ENCODE peak calls at places on chromosome 21, in ten cellular contexts. C, T, L, M, V, W, J, G, P and A are unnamed samples.

GRCh38 chr21:27201197-27201596 is 234.3 kb upstream of the ADAMTS5 start:
- DNase-seq in C (no peak), T (no peak), L (no peak), M (peak; percentile 38), V (no peak), W (no peak), J (no peak), G (peak; percentile 50), P (no peak), A (no peak)

GRCh38 chr21:27571706-27572105 is 604.8 kb upstream of the ADAMTS5 start:
- DNase-seq in C (no peak), T (no peak), L (no peak), M (peak; percentile 85), V (no peak), W (no peak), J (no peak), G (peak; percentile 67), P (no peak), A (no peak)

GRCh38 chr21:34524671-34525601 is 12.9 kb upstream of the KCNE1 start:
- DNase-seq in C (no peak), T (no peak), L (no peak), M (peak; percentile 85), V (peak; percentile 63), W (no peak), J (no peak), G (peak; percentile 83), P (no peak), A (no peak)

GRCh38 chr21:35792569-35792968 is 267.8 kb downstream of the SETD4 start:
- DNase-seq in C (no peak), T (no peak), L (no peak), M (no peak), V (no peak), W (no peak), J (no peak), G (no peak), P (no peak), A (no peak)

GRCh38 chr21:28509031-28509430 is 483.6 kb downstream of the LTN1 start:
- DNase-seq in C (no peak), T (no peak), L (no peak), M (no peak), V (peak; percentile 25), W (no peak), J (no peak), G (no peak), P (no peak), A (no peak)

GRCh38 chr21:29376556-29376955 is 77.8 kb downstream of the BACH1 start:
- DNase-seq in C (peak; percentile 69), T (peak; percentile 76), L (peak; percentile 53), M (no peak), V (peak; percentile 70), W (no peak), J (peak; percentile 11), G (peak; percentile 46), P (peak; percentile 18), A (no peak)

GRCh38 chr21:39612233-39613028 is at the start of gene B3GALT5:
- DNase-seq in C (no peak), T (no peak), L (no peak), M (peak; percentile 72), V (peak; percentile 95), W (no peak), J (no peak), G (no peak), P (no peak), A (peak; percentile 26)

GRCh38 chr21:35953570-35953969 is 106.8 kb downstream of the SETD4 start:
- DNase-seq in C (no peak), T (no peak), L (no peak), M (no peak), V (no peak), W (no peak), J (no peak), G (no peak), P (no peak), A (no peak)

GRCh38 chr21:37562920-37563640 is 196.5 kb downstream of the DYRK1A start:
- DNase-seq in C (peak; percentile 71), T (peak; percentile 64), L (no peak), M (no peak), V (no peak), W (no peak), J (no peak), G (no peak), P (peak; percentile 21), A (peak; percentile 44)

GRCh38 chr21:24781146-24781545 is 826.1 kb downstream of the MRPL39 start:
- DNase-seq in C (no peak), T (no peak), L (no peak), M (no peak), V (no peak), W (no peak), J (no peak), G (no peak), P (no peak), A (no peak)

GRCh38 chr21:41899431-41900202 is 20.5 kb upstream of the PRDM15 start:
- DNase-seq in C (no peak), T (no peak), L (no peak), M (no peak), V (no peak), W (no peak), J (no peak), G (no peak), P (no peak), A (no peak)

GRCh38 chr21:31293986-31294385 is 50.1 kb downstream of the TIAM1 start:
- DNase-seq in C (no peak), T (no peak), L (no peak), M (peak; percentile 98), V (no peak), W (no peak), J (no peak), G (peak; percentile 92), P (no peak), A (no peak)

DNA sequence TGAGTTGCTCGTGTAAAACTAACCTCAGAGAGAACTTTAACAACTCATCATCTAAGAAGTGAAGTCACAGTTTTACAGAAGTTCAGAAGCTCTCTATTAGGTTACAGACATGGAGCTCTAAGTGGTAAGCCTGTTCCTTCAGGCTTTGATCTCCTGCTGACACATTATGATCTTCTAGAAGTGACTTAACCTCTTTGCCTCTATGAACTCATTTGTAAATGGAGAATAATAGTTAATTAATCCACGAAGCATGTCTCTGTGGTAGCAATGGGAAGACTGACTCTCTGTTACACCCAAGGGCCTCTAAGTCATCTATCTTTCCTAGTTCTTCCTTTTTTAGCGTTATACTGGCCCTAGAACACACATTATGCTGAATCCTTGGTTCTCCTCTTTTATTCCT is 157.9 kb upstream of the NRIP1 start:
- DNase-seq in C (no peak), T (no peak), L (no peak), M (no peak), V (no peak), W (no peak), J (no peak), G (peak; percentile 77), P (no peak), A (no peak)
- H3K27ac ChIP-seq in C (no peak overlapping the region), T (no peak overlapping the region), L (peak overlapping the region; percentile 20), M (peak overlapping the region; percentile 5), V (no peak overlapping the region), W (no peak overlapping the region), J (no peak overlapping the region), G (peak overlapping the region; percentile 74), P (no peak overlapping the region), A (no peak overlapping the region)

DNA sequence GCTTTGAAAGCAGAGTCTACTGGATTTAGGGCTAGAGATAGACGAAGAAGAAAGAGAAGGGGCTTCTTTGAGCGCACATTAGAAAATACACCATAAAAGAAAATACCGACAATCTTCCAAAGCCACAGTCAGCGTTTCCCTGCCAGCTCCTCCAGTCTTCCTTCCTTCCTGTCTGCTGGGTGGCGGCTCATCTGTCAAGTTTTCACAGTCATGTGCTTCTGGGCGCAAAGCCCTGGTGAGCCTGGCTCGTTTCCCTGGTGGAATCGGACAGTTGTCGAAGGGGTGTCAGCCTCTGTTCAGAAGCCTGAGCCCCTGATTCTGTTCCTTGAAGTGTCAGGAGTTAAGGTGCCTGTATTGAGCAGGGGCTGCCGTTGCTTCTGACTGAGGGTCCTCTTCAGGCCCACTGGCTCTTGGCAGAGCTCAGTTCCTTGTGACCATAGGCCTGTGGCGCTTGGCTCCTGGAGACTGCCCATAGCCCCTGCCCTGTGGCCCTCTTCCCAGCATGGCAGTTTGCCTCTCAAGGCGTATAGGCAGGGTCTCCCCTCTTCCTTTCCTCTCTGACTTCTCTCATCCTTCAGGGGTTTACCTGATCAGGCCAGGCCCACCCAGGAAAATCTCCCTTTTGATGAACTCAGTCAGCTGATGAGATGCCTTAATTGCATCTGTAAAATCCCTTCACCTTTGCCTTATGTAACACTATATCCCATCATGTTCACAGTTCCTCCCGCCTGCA is 58.6 kb downstream of the ADARB1 start:
- DNase-seq in C (no peak), T (peak; percentile 73), L (no peak), M (peak; percentile 44), V (no peak), W (no peak), J (no peak), G (peak; percentile 70), P (peak; percentile 43), A (no peak)
- H3K27ac ChIP-seq in C (peak overlapping the region; percentile 44), T (no peak overlapping the region), L (no peak overlapping the region), M (no peak overlapping the region), V (no peak overlapping the region), W (no peak overlapping the region), J (no peak overlapping the region), G (no peak overlapping the region), P (no peak overlapping the region), A (no peak overlapping the region)

DNA sequence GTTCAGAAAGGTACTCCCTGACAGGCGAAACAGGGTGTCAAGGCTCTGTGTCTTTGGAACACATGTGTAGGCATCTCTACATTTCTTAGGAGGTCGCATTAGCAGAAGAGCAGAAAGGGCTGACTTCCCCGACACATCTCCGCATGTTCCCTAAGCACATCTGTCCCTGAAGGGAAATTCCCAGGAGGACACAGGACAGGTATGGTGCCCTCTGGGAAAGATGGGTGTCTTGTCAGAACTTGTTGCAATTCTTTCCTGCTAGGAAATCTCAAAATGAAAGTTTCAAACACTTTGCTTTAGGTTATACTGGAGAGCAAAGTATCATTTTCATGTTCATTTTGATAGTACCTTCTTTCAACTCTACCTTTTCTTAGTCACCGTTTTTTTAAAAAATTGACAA is 2.0 kb downstream of the DSCAM start:
- DNase-seq in C (no peak), T (no peak), L (no peak), M (no peak), V (no peak), W (no peak), J (no peak), G (no peak), P (no peak), A (no peak)
- H3K27ac ChIP-seq in C (no peak overlapping the region), T (no peak overlapping the region), L (no peak overlapping the region), M (no peak overlapping the region), V (no peak overlapping the region), W (no peak overlapping the region), J (no peak overlapping the region), G (no peak overlapping the region), P (no peak overlapping the region), A (no peak overlapping the region)

DNA sequence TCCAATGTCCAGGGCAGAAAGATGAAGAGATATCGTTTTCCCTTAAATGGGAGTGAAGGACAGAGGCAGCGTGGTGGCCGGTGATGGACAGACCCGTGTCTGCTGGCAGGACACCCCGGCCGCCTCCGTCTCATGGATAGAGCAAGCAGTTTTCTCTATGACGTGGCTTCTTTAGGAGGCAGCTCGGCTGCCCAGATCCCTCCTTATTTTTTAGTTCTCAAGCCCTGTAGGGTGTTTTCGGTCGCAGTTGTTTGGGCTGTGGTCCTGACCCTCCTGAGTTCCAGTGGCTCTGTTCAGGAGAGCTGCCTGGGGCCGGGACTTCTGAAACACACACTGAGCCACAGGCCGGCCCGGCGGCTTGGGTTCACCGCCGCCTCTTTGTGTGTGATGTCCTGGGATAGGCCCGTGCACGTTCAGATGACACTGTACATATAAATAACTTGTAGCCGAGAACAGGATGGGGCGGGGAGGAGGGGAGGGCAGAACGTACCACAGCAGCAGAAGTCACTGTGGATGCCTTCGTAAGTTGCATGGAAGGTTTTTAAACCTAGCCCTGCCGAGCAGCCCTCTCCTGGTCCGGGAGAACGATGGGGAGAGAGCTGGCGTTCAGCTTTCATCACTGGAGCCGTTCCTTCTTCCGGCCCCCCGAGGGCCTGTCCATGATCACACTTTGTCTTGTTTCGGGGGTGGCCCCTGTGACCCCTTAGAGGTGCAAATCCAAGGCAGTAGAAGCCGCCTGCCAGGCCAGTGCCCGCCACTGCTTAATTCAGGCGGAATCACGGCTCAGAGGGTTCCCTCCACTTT is 65.2 kb downstream of the SIK1 start:
- DNase-seq in C (no peak), T (peak; percentile 61), L (no peak), M (no peak), V (no peak), W (no peak), J (peak; percentile 36), G (peak; percentile 75), P (peak; percentile 47), A (no peak)
- H3K27ac ChIP-seq in C (peak overlapping the region; percentile 83), T (no peak overlapping the region), L (peak overlapping the region; percentile 94), M (peak overlapping the region; percentile 92), V (no peak overlapping the region), W (peak overlapping the region; percentile 85), J (peak overlapping the region; percentile 93), G (peak overlapping the region; percentile 92), P (peak overlapping the region; percentile 73), A (peak overlapping the region; percentile 4)